ENCODE peak calls at places on chromosomes 12 and 14, in seven cellular contexts. Z is epithelial cell of esophagus; D is mammary epithelial cell; M is astrocyte of the spinal cord; C is gastrocnemius medialis; L is fibroblast of the aortic adventitia; N is CD8-positive, alpha-beta T cell. E is an unnamed sample.
A peak's percentile ranks its signal among the peaks of the same experiment; 100 is the strongest.

GRCh38 chr14:104348741-104349140 is 210.4 kb downstream of the KIF26A start:
- DNase-seq in Z (no peak), D (no peak), M (no peak), C (no peak), L (no peak), N (no peak), E (no peak)

GRCh38 chr12:83664650-83665049 is 977.9 kb downstream of the TMTC2 start:
- DNase-seq in Z (no peak), D (no peak), M (no peak), C (no peak), L (no peak), N (no peak), E (peak; percentile 40)

GRCh38 chr12:34218193-34219045 is 196.1 kb downstream of the ALG10 start:
- DNase-seq in Z (peak; percentile 68), D (peak; percentile 50), M (peak; percentile 13), C (peak; percentile 30), L (peak; percentile 65), N (peak; percentile 41), E (peak; percentile 51)

GRCh38 chr14:37147310-37147875 is 25.0 kb downstream of the SLC25A21 start:
- DNase-seq in Z (no peak), D (no peak), M (no peak), C (no peak), L (no peak), N (no peak), E (no peak)

GRCh38 chr14:105492966-105493871 is 2.2 kb downstream of the TEDC1 start:
- DNase-seq in Z (no peak), D (no peak), M (no peak), C (peak; percentile 13), L (no peak), N (no peak), E (no peak)

GRCh38 chr14:39219075-39219499 is 14.6 kb upstream of the MIA2 start:
- DNase-seq in Z (no peak), D (no peak), M (peak; percentile 62), C (no peak), L (peak; percentile 79), N (no peak), E (no peak)

GRCh38 chr14:68245146-68246073 is 425.8 kb downstream of the RAD51B start:
- DNase-seq in Z (peak; percentile 53), D (peak; percentile 25), M (peak; percentile 59), C (peak; percentile 58), L (peak; percentile 89), N (no peak), E (no peak)

GRCh38 chr12:67692135-67692534 is 43.6 kb downstream of the DYRK2 start:
- DNase-seq in Z (no peak), D (no peak), M (no peak), C (no peak), L (no peak), N (no peak), E (no peak)

GRCh38 chr12:124175731-124176130 is 119.2 kb upstream of the RFLNA start:
- DNase-seq in Z (no peak), D (no peak), M (no peak), C (no peak), L (no peak), N (no peak), E (no peak)

GRCh38 chr12:87008785-87009184 is 752.6 kb upstream of the MGAT4C start:
- DNase-seq in Z (no peak), D (no peak), M (no peak), C (no peak), L (no peak), N (no peak), E (no peak)

GRCh38 chr14:36174767-36175424 is 1.6 kb downstream of the PTCSC3 start:
- DNase-seq in Z (no peak), D (no peak), M (no peak), C (no peak), L (no peak), N (no peak), E (no peak)

GRCh38 chr12:4027412-4027811 is 154.2 kb upstream of the PARP11 start:
- DNase-seq in Z (no peak), D (no peak), M (no peak), C (no peak), L (no peak), N (peak; percentile 26), E (no peak)

GRCh38 chr14:29584992-29585391 is 342.7 kb downstream of the PRKD1 start:
- DNase-seq in Z (no peak), D (no peak), M (peak; percentile 83), C (peak; percentile 12), L (peak; percentile 80), N (no peak), E (no peak)

GRCh38 chr12:92467886-92468285 is 234.9 kb upstream of the PLEKHG7 start:
- DNase-seq in Z (peak; percentile 52), D (no peak), M (no peak), C (no peak), L (peak; percentile 20), N (no peak), E (no peak)

GRCh38 chr12:92468358-92469020 is 234.3 kb upstream of the PLEKHG7 start:
- DNase-seq in Z (no peak), D (no peak), M (no peak), C (no peak), L (no peak), N (no peak), E (no peak)

GRCh38 chr12:92465786-92466185 is 237.0 kb upstream of the PLEKHG7 start:
- DNase-seq in Z (no peak), D (no peak), M (no peak), C (no peak), L (no peak), N (no peak), E (no peak)

GRCh38 chr12:92464911-92465310 is 237.9 kb upstream of the PLEKHG7 start:
- DNase-seq in Z (no peak), D (no peak), M (no peak), C (no peak), L (no peak), N (no peak), E (no peak)

GRCh38 chr12:92466391-92467305 is 236.1 kb upstream of the PLEKHG7 start:
- DNase-seq in Z (peak; percentile 17), D (no peak), M (peak; percentile 40), C (peak; percentile 65), L (no peak), N (no peak), E (no peak)
- H3K4me3 ChIP-seq in Z (no peak overlapping the region), D (no peak overlapping the region), M (no peak overlapping the region), C (peak overlapping the region; percentile 26), L (no peak overlapping the region), N (no peak overlapping the region), E (no peak overlapping the region)

DNA sequence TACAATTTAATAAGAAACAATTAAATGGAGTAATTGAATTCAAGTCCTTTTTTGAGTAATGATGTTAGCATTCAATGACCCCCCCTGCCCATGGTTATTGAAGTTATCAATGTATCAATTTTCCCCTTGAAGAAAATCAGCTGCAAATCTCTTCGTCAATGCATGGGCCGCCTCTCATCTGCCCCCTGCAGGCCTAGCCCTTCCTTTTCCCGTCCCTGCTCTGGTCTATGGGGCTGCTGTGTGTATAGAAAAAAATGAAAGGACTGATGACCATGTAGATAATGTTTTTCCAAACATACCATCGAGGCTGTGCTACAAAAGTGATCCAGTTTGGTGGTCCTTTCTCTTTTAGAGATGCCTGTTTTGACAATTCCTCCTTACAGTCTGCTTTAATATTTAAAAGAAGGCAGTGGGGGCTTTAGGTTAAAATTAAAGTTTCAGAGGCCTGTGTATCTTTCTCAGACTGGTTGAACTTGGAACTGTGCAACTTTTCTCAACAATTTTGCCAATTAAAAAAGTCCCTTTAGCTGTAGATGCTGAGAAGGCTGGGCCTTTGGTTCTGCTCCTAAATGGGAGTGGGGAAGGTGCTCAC is 98.4 kb downstream of the APAF1 start:
- DNase-seq in Z (peak; percentile 38), D (no peak), M (no peak), C (no peak), L (no peak), N (no peak), E (peak; percentile 54)
- TF ChIP-seq CTCF in Z (peak; percentile 63), D (peak; percentile 46), M (peak; percentile 85), C (no peak), L (peak; percentile 38), N (peak; percentile 11), E (peak; percentile 73)

GRCh38 chr12:127145929-127146789 is 1120.8 kb upstream of the TMEM132C start:
- DNase-seq in Z (peak; percentile 64), D (peak; percentile 46), M (peak; percentile 72), C (peak; percentile 24), L (peak; percentile 67), N (peak; percentile 25), E (no peak)
- H3K4me3 ChIP-seq in Z (peak overlapping the region; percentile 58), D (peak overlapping the region; percentile 73), M (peak overlapping the region; percentile 56), C (peak overlapping the region; percentile 60), L (peak overlapping the region; percentile 73), N (peak overlapping the region; percentile 67), E (no peak overlapping the region)

DNA sequence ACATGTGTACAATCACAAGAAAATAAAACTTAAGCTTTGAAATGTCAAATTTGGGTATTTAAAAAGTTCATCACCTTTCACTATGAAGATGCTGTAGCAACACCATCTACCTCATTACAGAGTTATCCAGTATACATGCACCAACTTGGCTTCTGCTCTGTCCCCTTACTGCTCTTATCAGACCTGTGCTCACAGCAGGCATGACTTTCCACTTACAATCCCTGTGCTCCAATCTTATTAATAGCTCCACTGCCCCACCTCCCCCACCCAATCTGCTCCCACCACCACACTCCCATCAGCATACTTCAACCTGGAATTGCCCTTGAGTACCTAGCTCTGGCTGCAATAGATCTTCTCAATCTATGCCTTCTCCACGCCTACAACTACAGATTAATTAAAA is 13.3 kb downstream of the GALC start:
- DNase-seq in Z (no peak), D (no peak), M (no peak), C (no peak), L (no peak), N (no peak), E (no peak)
- TF ChIP-seq CTCF in Z (no peak), D (no peak), M (no peak), C (no peak), L (no peak), N (no peak), E (no peak)

DNA sequence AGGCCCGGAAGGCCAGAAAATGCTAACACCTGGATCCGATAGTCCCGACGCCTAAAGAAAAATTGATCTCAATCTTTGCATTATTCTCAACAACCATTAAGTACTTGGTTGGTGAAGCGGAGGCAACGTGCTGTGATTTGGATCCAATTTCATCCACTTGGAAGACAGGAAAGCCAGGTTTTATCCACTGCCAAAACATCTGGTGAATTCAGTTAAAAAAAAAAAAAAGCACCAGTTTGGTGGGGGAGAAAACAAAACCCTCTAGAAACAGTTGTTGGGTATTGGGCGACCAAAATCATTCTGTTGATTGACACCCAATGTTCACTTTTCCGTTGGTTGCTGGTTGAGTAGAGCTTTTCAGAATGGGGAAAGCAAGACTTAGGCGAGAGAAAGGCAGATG is 41.8 kb upstream of the MED13L start:
- DNase-seq in Z (peak; percentile 36), D (no peak), M (peak; percentile 43), C (no peak), L (peak; percentile 84), N (no peak), E (no peak)
- H3K4me3 ChIP-seq in Z (no peak overlapping the region), D (no peak overlapping the region), M (no peak overlapping the region), C (peak overlapping the region; percentile 37), L (peak overlapping the region; percentile 32), N (no peak overlapping the region), E (no peak overlapping the region)